ENCODE peak calls at places on chromosomes 11 and 22, in nine cellular contexts. P, B, R, J, Y, H, L, W and S are unnamed samples.
A peak's percentile ranks its signal among the peaks of the same experiment; 100 is the strongest.

GRCh38 chr11:114892381-114893197 is 214.3 kb downstream of the NXPE2 start:
- DNase-seq in P (no peak), B (no peak), R (no peak), J (no peak), Y (no peak), H (no peak), L (no peak), W (no peak), S (peak; percentile 9)

GRCh38 chr11:74570266-74571061 is 21.9 kb upstream of the POLD3 start:
- DNase-seq in P (no peak), B (no peak), R (peak; percentile 65), J (peak; percentile 77), Y (peak; percentile 53), H (peak; percentile 38), L (no peak), W (peak; percentile 17), S (peak; percentile 44)

GRCh38 chr11:59138643-59139042 is 4.0 kb upstream of the FAM111A start:
- DNase-seq in P (no peak), B (no peak), R (no peak), J (no peak), Y (no peak), H (no peak), L (no peak), W (no peak), S (no peak)

GRCh38 chr11:57458410-57459111 is 1.8 kb upstream of the RTN4RL2 start:
- DNase-seq in P (peak; percentile 85), B (peak; percentile 88), R (peak; percentile 26), J (peak; percentile 29), Y (no peak), H (no peak), L (peak; percentile 73), W (no peak), S (no peak)

GRCh38 chr22:49349181-49349835 is 478.4 kb downstream of the BRD1 start:
- DNase-seq in P (peak; percentile 24), B (peak; percentile 46), R (no peak), J (no peak), Y (no peak), H (no peak), L (no peak), W (no peak), S (no peak)

GRCh38 chr11:33443684-33444083 is 186.5 kb downstream of the HIPK3 start:
- DNase-seq in P (no peak), B (no peak), R (no peak), J (no peak), Y (no peak), H (no peak), L (no peak), W (no peak), S (no peak)

GRCh38 chr22:32245042-32245441 is 10.1 kb downstream of the SLC5A4 start:
- DNase-seq in P (no peak), B (no peak), R (no peak), J (no peak), Y (no peak), H (no peak), L (no peak), W (no peak), S (peak; percentile 14)

GRCh38 chr11:34585304-34585869 is 35.5 kb upstream of the EHF start:
- DNase-seq in P (no peak), B (no peak), R (no peak), J (peak; percentile 8), Y (no peak), H (no peak), L (no peak), W (no peak), S (no peak)

GRCh38 chr11:103927535-103927934 is 108.9 kb upstream of the DDI1 start:
- DNase-seq in P (no peak), B (no peak), R (no peak), J (peak; percentile 32), Y (no peak), H (peak; percentile 36), L (no peak), W (no peak), S (no peak)

GRCh38 chr11:5684627-5685362 is at the start of gene TRIM5:
- DNase-seq in P (peak; percentile 92), B (peak; percentile 76), R (no peak), J (peak; percentile 99), Y (peak; percentile 95), H (peak; percentile 98), L (peak; percentile 73), W (no peak), S (peak; percentile 79)

GRCh38 chr11:43944761-43945311 is 2.4 kb downstream of the C11orf96 start:
- DNase-seq in P (peak; percentile 87), B (peak; percentile 96), R (peak; percentile 24), J (peak; percentile 59), Y (no peak), H (no peak), L (peak; percentile 55), W (no peak), S (peak; percentile 83)

GRCh38 chr22:42820075-42820763 is 36.9 kb downstream of the ARFGAP3 start:
- DNase-seq in P (no peak), B (no peak), R (peak; percentile 42), J (peak; percentile 74), Y (peak; percentile 63), H (peak; percentile 78), L (no peak), W (peak; percentile 19), S (no peak)

GRCh38 chr11:68460741-68461283 is at the start of gene PPP6R3:
- DNase-seq in P (no peak), B (no peak), R (no peak), J (no peak), Y (no peak), H (no peak), L (no peak), W (no peak), S (no peak)